ENCODE peak calls at places on chromosome 10, in four cellular contexts. B is activated gamma-delta T cell treated with anti-CD3 and anti-CD28 coated beads, Interleukin-2, amount 50 U/mL, for 16 hours; E is neural progenitor cell; D is PC-9. R is an unnamed sample.

GRCh38 chr10:101625821-101626412 is 37.8 kb downstream of the DPCD start:
- DNase-seq in B (no peak), E (no peak), D (no peak), R (no peak)

GRCh38 chr10:11407939-11408338 is 203.5 kb downstream of the USP6NL start:
- DNase-seq in E (no peak), D (no peak), B (no peak), R (no peak)

GRCh38 chr10:12484945-12485805 is 135.8 kb downstream of the CAMK1D start:
- DNase-seq in D (no peak), E (no peak), B (no peak), R (no peak)

GRCh38 chr10:70773965-70774809 is 11.0 kb downstream of the TBATA start:
- DNase-seq in E (no peak), B (no peak), D (no peak), R (no peak)

GRCh38 chr10:36209480-36209879 is 567.4 kb upstream of the FZD8 start:
- DNase-seq in B (no peak), E (no peak), D (no peak), R (no peak)

GRCh38 chr10:127079348-127079747 is 117.0 kb downstream of the INSYN2A start:
- DNase-seq in E (no peak), D (no peak), B (no peak), R (no peak)

GRCh38 chr10:26931223-26931622 is 70.5 kb upstream of the ABI1 start:
- DNase-seq in B (no peak), D (no peak), E (no peak), R (no peak)

GRCh38 chr10:96718304-96718990 is 1.9 kb downstream of the PIK3AP1 start:
- DNase-seq in E (no peak), D (no peak), B (no peak), R (no peak)

GRCh38 chr10:132762267-132762666 is 23.7 kb downstream of the NKX6-2 start:
- DNase-seq in B (no peak), D (no peak), E (no peak), R (no peak)

GRCh38 chr10:102759497-102760210 is 15.9 kb downstream of the WBP1L start:
- DNase-seq in B (no peak), D (no peak), E (no peak), R (no peak)

GRCh38 chr10:31604141-31604540 is 285.1 kb downstream of the ZEB1 start:
- DNase-seq in E (no peak), D (no peak), B (no peak), R (no peak)

GRCh38 chr10:103367782-103368518 is at the start of gene TAF5:
- DNase-seq in D (peak; percentile 82), E (peak; percentile 97), B (peak; percentile 85), R (peak; percentile 80)

GRCh38 chr10:75532253-75532924 is 101.0 kb downstream of the LRMDA start:
- DNase-seq in B (no peak), E (no peak), D (peak; percentile 62), R (no peak)

GRCh38 chr10:59027975-59028640 is 148.3 kb upstream of the PHYHIPL start:
- DNase-seq in B (no peak), D (no peak), E (no peak), R (no peak)

GRCh38 chr10:33237736-33238624 is 96.5 kb downstream of the NRP1 start:
- DNase-seq in E (no peak), B (no peak), D (peak; percentile 94), R (peak; percentile 37)

GRCh38 chr10:103193820-103194529 is 903 bp upstream of the NT5C2 start:
- DNase-seq in E (peak; percentile 31), B (no peak), D (no peak), R (no peak)

GRCh38 chr10:122336332-122336731 is 38.2 kb upstream of the PLEKHA1 start:
- DNase-seq in B (no peak), E (no peak), D (no peak), R (no peak)

GRCh38 chr10:33244354-33244967 is 90.0 kb downstream of the NRP1 start:
- DNase-seq in E (no peak), D (no peak), B (no peak), R (no peak)

GRCh38 chr10:43136995-43137700 is 1.1 kb upstream of the CSGALNACT2 start:
- DNase-seq in B (no peak), E (no peak), D (no peak), R (no peak)

GRCh38 chr10:90960355-90960814 is 39.5 kb upstream of the ANKRD1 start:
- DNase-seq in E (no peak), B (no peak), D (peak; percentile 55), R (peak; percentile 43)

GRCh38 chr10:124989526-124989925 is 47.6 kb downstream of the ZRANB1 start:
- DNase-seq in D (no peak), B (no peak), E (no peak), R (no peak)

GRCh38 chr10:16737420-16737819 is 79.8 kb downstream of the RSU1 start:
- DNase-seq in E (no peak), D (no peak), B (no peak), R (no peak)

GRCh38 chr10:68559872-68560200 is 301 bp upstream of the TET1 start:
- DNase-seq in E (no peak), B (no peak), D (no peak), R (no peak)

GRCh38 chr10:131848741-131849590 is 51.8 kb upstream of the PPP2R2D start:
- DNase-seq in D (no peak), B (no peak), E (no peak), R (no peak)

GRCh38 chr10:93452143-93452542 is 30.0 kb downstream of the MYOF start:
- DNase-seq in B (no peak), D (no peak), E (no peak), R (no peak)

GRCh38 chr10:5343561-5343960 is 21.2 kb upstream of the UCN3 start:
- DNase-seq in B (no peak), E (no peak), D (no peak), R (no peak)

GRCh38 chr10:119189811-119190282 is 11.2 kb upstream of the PRDX3 start:
- DNase-seq in D (no peak), B (no peak), E (no peak), R (no peak)